ENCODE peak calls at places on chromosomes 11 and 22, in eight cellular contexts. H, U, G, O, R, A, Z and I are unnamed samples.

GRCh38 chr11:5059527-5059926 is at the start of gene OR52E2:
- DNase-seq in U (no peak), R (no peak), G (no peak), A (no peak), Z (no peak), H (no peak), O (no peak), I (no peak)

GRCh38 chr22:49825944-49826602 is 1.6 kb downstream of the BRD1 start:
- DNase-seq in G (no peak), Z (no peak), U (no peak), O (no peak), A (no peak), R (no peak), H (peak; percentile 58), I (no peak)

GRCh38 chr11:119805663-119806062 is 76.7 kb upstream of the NECTIN1 start:
- DNase-seq in G (no peak), U (no peak), R (no peak), Z (no peak), A (no peak), H (no peak), O (no peak), I (no peak)

GRCh38 chr11:14522801-14523200 is 2.6 kb upstream of the PSMA1 start:
- DNase-seq in A (no peak), H (no peak), G (no peak), O (no peak), U (no peak), R (no peak), Z (no peak), I (no peak)

GRCh38 chr22:38397189-38398097 is 57.6 kb downstream of the KCNJ4 start:
- DNase-seq in A (no peak), H (no peak), Z (peak; percentile 70), G (peak; percentile 83), O (no peak), U (no peak), R (peak; percentile 41), I (no peak)

GRCh38 chr11:88353386-88353785 is 15.8 kb upstream of the CTSC start:
- DNase-seq in R (no peak), A (no peak), Z (no peak), O (no peak), U (no peak), H (no peak), G (no peak), I (no peak)

GRCh38 chr22:30665266-30665665 is 2.4 kb downstream of the DUSP18 start:
- DNase-seq in U (no peak), Z (no peak), H (no peak), O (no peak), G (no peak), R (no peak), A (no peak), I (no peak)

GRCh38 chr11:130209128-130209932 is 49.7 kb downstream of the ST14 start:
- DNase-seq in A (no peak), Z (no peak), H (no peak), U (no peak), O (no peak), G (peak; percentile 57), R (no peak), I (no peak)

GRCh38 chr11:10930224-10930960 is 72.5 kb upstream of the ZBED5 start:
- DNase-seq in U (no peak), R (peak; percentile 31), A (no peak), Z (no peak), H (peak; percentile 7), G (no peak), O (no peak), I (peak; percentile 87)

GRCh38 chr22:31526275-31526674 is 29.9 kb downstream of the SFI1 start:
- DNase-seq in Z (no peak), G (no peak), U (no peak), H (no peak), A (no peak), R (no peak), O (no peak), I (no peak)

GRCh38 chr22:50171319-50171964 is 911 bp downstream of the PANX2 start:
- DNase-seq in U (no peak), H (no peak), G (no peak), A (no peak), O (no peak), Z (no peak), R (no peak), I (no peak)

GRCh38 chr11:118277312-118277711 is 13.2 kb upstream of the MPZL2 start:
- DNase-seq in A (no peak), O (no peak), G (no peak), R (peak; percentile 22), U (no peak), H (no peak), Z (no peak), I (peak; percentile 84)

GRCh38 chr22:36052505-36052941 is 23.9 kb upstream of the RBFOX2 start:
- DNase-seq in U (no peak), R (no peak), G (no peak), Z (no peak), H (no peak), O (peak; percentile 65), A (no peak), I (no peak)

GRCh38 chr11:99257131-99257530 is 236.4 kb downstream of the CNTN5 start:
- DNase-seq in O (peak; percentile 21), Z (no peak), G (no peak), R (no peak), H (no peak), A (no peak), U (no peak), I (no peak)

GRCh38 chr11:117834068-117834810 is 9.7 kb upstream of the FXYD2 start:
- DNase-seq in G (no peak), R (peak; percentile 3), U (no peak), O (no peak), H (no peak), A (no peak), Z (no peak), I (no peak)

GRCh38 chr11:35302388-35302787 is 117.0 kb downstream of the SLC1A2 start:
- DNase-seq in H (no peak), U (no peak), O (no peak), A (no peak), R (no peak), G (no peak), Z (no peak), I (no peak)

GRCh38 chr11:74534216-74534615 is 40.7 kb upstream of the LIPT2 start:
- DNase-seq in Z (no peak), H (no peak), U (no peak), R (no peak), G (no peak), O (no peak), A (no peak), I (no peak)

GRCh38 chr11:62004473-62004872 is 37.0 kb upstream of the FTH1 start:
- DNase-seq in Z (peak; percentile 21), A (peak; percentile 44), O (no peak), R (no peak), G (no peak), H (no peak), U (no peak), I (no peak)

GRCh38 chr11:115325523-115325922 is 178.7 kb downstream of the CADM1 start:
- DNase-seq in R (no peak), Z (no peak), G (no peak), A (no peak), U (no peak), H (no peak), O (no peak), I (no peak)

GRCh38 chr11:31808721-31809542 is 2.2 kb downstream of the PAX6 start:
- DNase-seq in Z (no peak), O (no peak), H (no peak), G (peak; percentile 15), R (no peak), A (no peak), U (no peak), I (peak; percentile 42)
- H3K27me3 ChIP-seq in Z (peaks cover 82% of the 10 kb centered on the region), O (peaks cover 17% of the 10 kb centered on the region), H (peaks cover 85% of the 10 kb centered on the region), G (peaks cover 97% of the 10 kb centered on the region), R (peaks cover 43% of the 10 kb centered on the region), A (peaks cover 44% of the 10 kb centered on the region), U (peaks cover 75% of the 10 kb centered on the region), I (peaks cover 31% of the 10 kb centered on the region)

DNA sequence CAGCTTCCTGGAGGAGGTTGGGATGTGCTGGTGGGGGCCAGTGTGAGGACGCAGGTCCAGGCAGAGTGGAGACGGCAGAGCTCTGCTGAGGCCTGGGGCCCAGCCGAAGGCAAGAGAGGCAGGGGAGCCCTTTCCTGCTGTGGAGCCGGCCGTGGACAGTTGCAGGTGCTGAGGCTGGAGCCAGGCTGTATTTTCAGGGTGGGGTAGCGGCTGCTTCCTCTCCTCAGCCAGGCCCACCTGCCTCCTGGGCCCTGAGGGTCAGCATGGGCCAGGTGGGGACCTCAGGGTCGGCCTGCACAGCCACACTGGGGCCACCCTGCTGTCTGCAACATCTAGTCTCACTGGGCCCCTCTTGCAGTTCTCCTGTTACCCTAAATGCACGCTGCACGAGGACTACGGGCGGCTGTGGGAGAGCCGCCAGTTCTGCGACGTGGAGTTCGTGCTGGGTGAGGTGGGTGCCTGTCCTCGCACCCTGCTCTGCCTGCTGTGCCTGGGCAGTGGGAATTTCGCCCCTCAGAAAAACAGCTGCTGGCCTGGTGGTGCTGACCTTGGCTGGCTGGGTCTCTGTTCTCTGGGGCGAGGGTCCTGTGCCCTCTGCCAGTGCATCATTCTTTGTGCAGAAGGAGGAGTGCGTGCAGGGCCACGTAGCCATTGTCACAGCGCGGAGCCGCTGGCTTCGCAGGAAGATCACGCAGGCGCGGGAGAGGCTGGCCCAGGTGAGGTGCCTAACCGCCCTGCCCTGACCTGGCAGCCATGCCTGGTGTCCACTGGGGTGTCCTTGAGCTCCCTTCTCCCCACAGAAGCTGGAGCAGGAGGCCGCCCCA is 8.4 kb downstream of the THAP7 start:
- DNase-seq in O (no peak), H (no peak), A (no peak), U (no peak), G (no peak), R (no peak), Z (no peak), I (no peak)
- H3K27me3 ChIP-seq in O (no peaks in the 10 kb centered on the region), H (no peaks in the 10 kb centered on the region), A (no peaks in the 10 kb centered on the region), U (no peaks in the 10 kb centered on the region), G (no peaks in the 10 kb centered on the region), R (no peaks in the 10 kb centered on the region), Z (no peaks in the 10 kb centered on the region), I (no peaks in the 10 kb centered on the region)

DNA sequence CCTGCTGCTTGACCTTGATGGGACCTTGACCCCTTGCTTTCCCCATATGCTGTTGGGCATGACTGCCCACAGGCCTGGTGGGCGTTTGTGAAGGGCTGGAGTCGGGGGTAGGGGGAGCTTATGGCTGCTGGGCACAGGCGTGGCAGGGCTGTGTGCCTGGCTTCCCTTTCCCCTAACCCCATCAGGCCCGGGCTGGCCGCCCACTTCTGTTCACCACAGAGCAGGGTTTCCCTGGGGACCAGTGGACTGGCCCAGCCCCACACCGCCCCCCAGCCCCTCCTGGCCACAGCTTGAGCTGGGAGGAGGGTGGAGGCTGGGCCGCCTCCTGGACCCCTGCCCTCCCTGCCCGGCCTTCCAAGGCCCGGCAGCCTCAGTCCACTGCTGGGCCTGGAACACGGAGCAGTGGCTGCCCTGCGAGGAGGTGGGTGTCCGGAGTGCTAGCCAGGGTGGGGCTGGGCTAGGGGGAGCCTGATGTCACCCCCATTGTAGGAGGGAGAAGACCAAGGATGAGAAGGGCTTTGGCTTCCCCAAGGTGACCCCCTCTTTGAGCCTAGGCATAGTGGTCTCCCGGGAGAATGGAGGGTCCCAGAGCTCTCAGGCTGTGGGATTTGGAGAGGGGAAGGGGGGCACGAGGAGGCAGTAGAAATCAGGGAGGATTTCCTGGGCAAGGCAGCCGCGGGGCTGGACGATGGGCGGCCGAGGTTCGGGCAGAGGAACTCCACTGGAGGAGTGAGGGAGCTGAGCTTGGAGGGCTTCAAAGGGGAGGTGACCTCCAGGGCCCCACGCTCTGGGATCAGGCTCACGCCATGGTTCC is at the start of gene AIFM3:
- DNase-seq in R (no peak), U (no peak), H (no peak), G (no peak), A (no peak), O (no peak), Z (no peak), I (no peak)
- H3K27me3 ChIP-seq in R (peaks cover 11% of the 10 kb centered on the region), U (peaks cover 7% of the 10 kb centered on the region), H (peaks cover 18% of the 10 kb centered on the region), G (peaks cover 14% of the 10 kb centered on the region), A (no peaks in the 10 kb centered on the region), O (no peaks in the 10 kb centered on the region), Z (no peaks in the 10 kb centered on the region), I (peaks cover 18% of the 10 kb centered on the region)

GRCh38 chr11:91846664-91847063 is 378.0 kb upstream of the FAT3 start:
- DNase-seq in U (no peak), H (no peak), G (no peak), O (peak; percentile 11), R (no peak), Z (no peak), A (no peak), I (no peak)
- H3K27me3 ChIP-seq in U (no peaks in the 10 kb centered on the region), H (no peaks in the 10 kb centered on the region), G (no peaks in the 10 kb centered on the region), O (no peaks in the 10 kb centered on the region), R (no peaks in the 10 kb centered on the region), Z (no peaks in the 10 kb centered on the region), A (no peaks in the 10 kb centered on the region), I (no peaks in the 10 kb centered on the region)